ENCODE peak calls at places on chromosomes 13 and 19, in ten cellular contexts. One of them, this sample, is unnamed.

GRCh38 chr13:42947925-42948324 is 44.1 kb downstream of the EPSTI1 start:
- DNase-seq in activated CD4-positive, alpha-beta T cell treated with anti-CD3 and anti-CD28 coated beads, Interleukin-2, amount 10 ng/mL, durations not matched to agents 7 days and 5 days: no peak
- DNase-seq in CD8-positive, alpha-beta memory T cell: no peak
- DNase-seq in effector memory CD8-positive, alpha-beta T cell: no peak
- DNase-seq in T-helper 1 cell: no peak
- DNase-seq in fibroblast of pulmonary artery: no peak
- DNase-seq in AG09319: no peak
- DNase-seq in neuronal stem cell: no peak
- DNase-seq in GM12865: no peak
- DNase-seq in putamen: no peak
- DNase-seq in this sample: no peak

GRCh38 chr19:32309711-32310390 is 35.6 kb upstream of the ZNF507 start:
- DNase-seq in activated CD4-positive, alpha-beta T cell treated with anti-CD3 and anti-CD28 coated beads, Interleukin-2, amount 10 ng/mL, durations not matched to agents 7 days and 5 days: no peak
- DNase-seq in CD8-positive, alpha-beta memory T cell: no peak
- DNase-seq in effector memory CD8-positive, alpha-beta T cell: no peak
- DNase-seq in T-helper 1 cell: no peak
- DNase-seq in fibroblast of pulmonary artery: no peak
- DNase-seq in AG09319: no peak
- DNase-seq in neuronal stem cell: no peak
- DNase-seq in GM12865: no peak
- DNase-seq in putamen: no peak
- DNase-seq in this sample: no peak

GRCh38 chr13:99404005-99404755 is 97.0 kb upstream of the GPR183 start:
- DNase-seq in activated CD4-positive, alpha-beta T cell treated with anti-CD3 and anti-CD28 coated beads, Interleukin-2, amount 10 ng/mL, durations not matched to agents 7 days and 5 days: no peak
- DNase-seq in CD8-positive, alpha-beta memory T cell: no peak
- DNase-seq in effector memory CD8-positive, alpha-beta T cell: no peak
- DNase-seq in T-helper 1 cell: no peak
- DNase-seq in fibroblast of pulmonary artery: no peak
- DNase-seq in AG09319: no peak
- DNase-seq in neuronal stem cell: no peak
- DNase-seq in GM12865: no peak
- DNase-seq in putamen: no peak
- DNase-seq in this sample: no peak

GRCh38 chr13:27631156-27631555 is 9.5 kb downstream of the POLR1D start:
- DNase-seq in activated CD4-positive, alpha-beta T cell treated with anti-CD3 and anti-CD28 coated beads, Interleukin-2, amount 10 ng/mL, durations not matched to agents 7 days and 5 days: no peak
- DNase-seq in CD8-positive, alpha-beta memory T cell: no peak
- DNase-seq in effector memory CD8-positive, alpha-beta T cell: no peak
- DNase-seq in T-helper 1 cell: no peak
- DNase-seq in fibroblast of pulmonary artery: no peak
- DNase-seq in AG09319: no peak
- DNase-seq in neuronal stem cell: no peak
- DNase-seq in GM12865: no peak
- DNase-seq in putamen: no peak
- DNase-seq in this sample: no peak

GRCh38 chr19:38047048-38047435 is 140.0 kb downstream of the SIPA1L3 start:
- DNase-seq in activated CD4-positive, alpha-beta T cell treated with anti-CD3 and anti-CD28 coated beads, Interleukin-2, amount 10 ng/mL, durations not matched to agents 7 days and 5 days: no peak
- DNase-seq in CD8-positive, alpha-beta memory T cell: no peak
- DNase-seq in effector memory CD8-positive, alpha-beta T cell: no peak
- DNase-seq in T-helper 1 cell: no peak
- DNase-seq in fibroblast of pulmonary artery: peak; percentile 30
- DNase-seq in AG09319: no peak
- DNase-seq in neuronal stem cell: no peak
- DNase-seq in GM12865: peak; percentile 71
- DNase-seq in putamen: no peak
- DNase-seq in this sample: no peak

GRCh38 chr19:14901675-14902260 is 15.8 kb upstream of the OR7A17 start:
- DNase-seq in activated CD4-positive, alpha-beta T cell treated with anti-CD3 and anti-CD28 coated beads, Interleukin-2, amount 10 ng/mL, durations not matched to agents 7 days and 5 days: no peak
- DNase-seq in CD8-positive, alpha-beta memory T cell: no peak
- DNase-seq in effector memory CD8-positive, alpha-beta T cell: no peak
- DNase-seq in T-helper 1 cell: no peak
- DNase-seq in fibroblast of pulmonary artery: peak; percentile 0
- DNase-seq in AG09319: no peak
- DNase-seq in neuronal stem cell: no peak
- DNase-seq in GM12865: no peak
- DNase-seq in putamen: no peak
- DNase-seq in this sample: no peak

GRCh38 chr19:43797118-43797517 is 5.1 kb downstream of the LYPD5 start:
- DNase-seq in activated CD4-positive, alpha-beta T cell treated with anti-CD3 and anti-CD28 coated beads, Interleukin-2, amount 10 ng/mL, durations not matched to agents 7 days and 5 days: no peak
- DNase-seq in CD8-positive, alpha-beta memory T cell: no peak
- DNase-seq in effector memory CD8-positive, alpha-beta T cell: no peak
- DNase-seq in T-helper 1 cell: no peak
- DNase-seq in fibroblast of pulmonary artery: no peak
- DNase-seq in AG09319: no peak
- DNase-seq in neuronal stem cell: no peak
- DNase-seq in GM12865: no peak
- DNase-seq in putamen: no peak
- DNase-seq in this sample: no peak

GRCh38 chr13:33140161-33140560 is 123.9 kb downstream of the KL start:
- DNase-seq in activated CD4-positive, alpha-beta T cell treated with anti-CD3 and anti-CD28 coated beads, Interleukin-2, amount 10 ng/mL, durations not matched to agents 7 days and 5 days: no peak
- DNase-seq in CD8-positive, alpha-beta memory T cell: no peak
- DNase-seq in effector memory CD8-positive, alpha-beta T cell: no peak
- DNase-seq in T-helper 1 cell: no peak
- DNase-seq in fibroblast of pulmonary artery: no peak
- DNase-seq in AG09319: no peak
- DNase-seq in neuronal stem cell: no peak
- DNase-seq in GM12865: no peak
- DNase-seq in putamen: no peak
- DNase-seq in this sample: no peak

GRCh38 chr13:81409284-81409683 is 1068.4 kb upstream of the SPRY2 start:
- DNase-seq in activated CD4-positive, alpha-beta T cell treated with anti-CD3 and anti-CD28 coated beads, Interleukin-2, amount 10 ng/mL, durations not matched to agents 7 days and 5 days: no peak
- DNase-seq in CD8-positive, alpha-beta memory T cell: no peak
- DNase-seq in effector memory CD8-positive, alpha-beta T cell: no peak
- DNase-seq in T-helper 1 cell: no peak
- DNase-seq in fibroblast of pulmonary artery: no peak
- DNase-seq in AG09319: no peak
- DNase-seq in neuronal stem cell: no peak
- DNase-seq in GM12865: no peak
- DNase-seq in putamen: no peak
- DNase-seq in this sample: no peak

GRCh38 chr13:44487989-44488388 is 88.1 kb downstream of the TSC22D1 start:
- DNase-seq in activated CD4-positive, alpha-beta T cell treated with anti-CD3 and anti-CD28 coated beads, Interleukin-2, amount 10 ng/mL, durations not matched to agents 7 days and 5 days: no peak
- DNase-seq in CD8-positive, alpha-beta memory T cell: no peak
- DNase-seq in effector memory CD8-positive, alpha-beta T cell: no peak
- DNase-seq in T-helper 1 cell: no peak
- DNase-seq in fibroblast of pulmonary artery: no peak
- DNase-seq in AG09319: no peak
- DNase-seq in neuronal stem cell: no peak
- DNase-seq in GM12865: peak; percentile 18
- DNase-seq in putamen: no peak
- DNase-seq in this sample: no peak

GRCh38 chr13:99214691-99215090 is 14.0 kb downstream of the UBAC2 start:
- DNase-seq in activated CD4-positive, alpha-beta T cell treated with anti-CD3 and anti-CD28 coated beads, Interleukin-2, amount 10 ng/mL, durations not matched to agents 7 days and 5 days: no peak
- DNase-seq in CD8-positive, alpha-beta memory T cell: no peak
- DNase-seq in effector memory CD8-positive, alpha-beta T cell: no peak
- DNase-seq in T-helper 1 cell: no peak
- DNase-seq in fibroblast of pulmonary artery: no peak
- DNase-seq in AG09319: no peak
- DNase-seq in neuronal stem cell: no peak
- DNase-seq in GM12865: no peak
- DNase-seq in putamen: no peak
- DNase-seq in this sample: no peak

GRCh38 chr13:62418872-62419271 is 1003.2 kb upstream of the PCDH20 start:
- DNase-seq in activated CD4-positive, alpha-beta T cell treated with anti-CD3 and anti-CD28 coated beads, Interleukin-2, amount 10 ng/mL, durations not matched to agents 7 days and 5 days: no peak
- DNase-seq in CD8-positive, alpha-beta memory T cell: no peak
- DNase-seq in effector memory CD8-positive, alpha-beta T cell: no peak
- DNase-seq in T-helper 1 cell: no peak
- DNase-seq in fibroblast of pulmonary artery: peak; percentile 52
- DNase-seq in AG09319: no peak
- DNase-seq in neuronal stem cell: no peak
- DNase-seq in GM12865: no peak
- DNase-seq in putamen: no peak
- DNase-seq in this sample: no peak

GRCh38 chr13:76635232-76636021 is 250.8 kb downstream of the KCTD12 start:
- DNase-seq in activated CD4-positive, alpha-beta T cell treated with anti-CD3 and anti-CD28 coated beads, Interleukin-2, amount 10 ng/mL, durations not matched to agents 7 days and 5 days: no peak
- DNase-seq in CD8-positive, alpha-beta memory T cell: no peak
- DNase-seq in effector memory CD8-positive, alpha-beta T cell: no peak
- DNase-seq in T-helper 1 cell: no peak
- DNase-seq in fibroblast of pulmonary artery: no peak
- DNase-seq in AG09319: no peak
- DNase-seq in neuronal stem cell: no peak
- DNase-seq in GM12865: peak; percentile 45
- DNase-seq in putamen: no peak
- DNase-seq in this sample: no peak

GRCh38 chr13:83048419-83048818 is 833.9 kb downstream of the SLITRK1 start:
- DNase-seq in activated CD4-positive, alpha-beta T cell treated with anti-CD3 and anti-CD28 coated beads, Interleukin-2, amount 10 ng/mL, durations not matched to agents 7 days and 5 days: no peak
- DNase-seq in CD8-positive, alpha-beta memory T cell: no peak
- DNase-seq in effector memory CD8-positive, alpha-beta T cell: no peak
- DNase-seq in T-helper 1 cell: no peak
- DNase-seq in fibroblast of pulmonary artery: peak; percentile 49
- DNase-seq in AG09319: peak; percentile 23
- DNase-seq in neuronal stem cell: no peak
- DNase-seq in GM12865: no peak
- DNase-seq in putamen: no peak
- DNase-seq in this sample: no peak

GRCh38 chr13:44810067-44810840 is 179.0 kb downstream of the NUFIP1 start:
- DNase-seq in activated CD4-positive, alpha-beta T cell treated with anti-CD3 and anti-CD28 coated beads, Interleukin-2, amount 10 ng/mL, durations not matched to agents 7 days and 5 days: no peak
- DNase-seq in CD8-positive, alpha-beta memory T cell: no peak
- DNase-seq in effector memory CD8-positive, alpha-beta T cell: no peak
- DNase-seq in T-helper 1 cell: no peak
- DNase-seq in fibroblast of pulmonary artery: peak; percentile 48
- DNase-seq in AG09319: no peak
- DNase-seq in neuronal stem cell: no peak
- DNase-seq in GM12865: peak; percentile 11
- DNase-seq in putamen: no peak
- DNase-seq in this sample: no peak

GRCh38 chr19:37362733-37363132 is 8.2 kb upstream of the ZNF527 start:
- DNase-seq in activated CD4-positive, alpha-beta T cell treated with anti-CD3 and anti-CD28 coated beads, Interleukin-2, amount 10 ng/mL, durations not matched to agents 7 days and 5 days: no peak
- DNase-seq in CD8-positive, alpha-beta memory T cell: no peak
- DNase-seq in effector memory CD8-positive, alpha-beta T cell: no peak
- DNase-seq in T-helper 1 cell: no peak
- DNase-seq in fibroblast of pulmonary artery: peak; percentile 10
- DNase-seq in AG09319: no peak
- DNase-seq in neuronal stem cell: no peak
- DNase-seq in GM12865: no peak
- DNase-seq in putamen: no peak
- DNase-seq in this sample: no peak

GRCh38 chr19:38250821-38251563 is 5.2 kb downstream of the PPP1R14A start:
- DNase-seq in activated CD4-positive, alpha-beta T cell treated with anti-CD3 and anti-CD28 coated beads, Interleukin-2, amount 10 ng/mL, durations not matched to agents 7 days and 5 days: no peak
- DNase-seq in CD8-positive, alpha-beta memory T cell: no peak
- DNase-seq in effector memory CD8-positive, alpha-beta T cell: no peak
- DNase-seq in T-helper 1 cell: no peak
- DNase-seq in fibroblast of pulmonary artery: peak; percentile 75
- DNase-seq in AG09319: no peak
- DNase-seq in neuronal stem cell: no peak
- DNase-seq in GM12865: no peak
- DNase-seq in putamen: peak; percentile 89
- DNase-seq in this sample: no peak

GRCh38 chr13:34026308-34026707 is 208.4 kb downstream of the RFC3 start:
- DNase-seq in activated CD4-positive, alpha-beta T cell treated with anti-CD3 and anti-CD28 coated beads, Interleukin-2, amount 10 ng/mL, durations not matched to agents 7 days and 5 days: no peak
- DNase-seq in CD8-positive, alpha-beta memory T cell: no peak
- DNase-seq in effector memory CD8-positive, alpha-beta T cell: no peak
- DNase-seq in T-helper 1 cell: no peak
- DNase-seq in fibroblast of pulmonary artery: no peak
- DNase-seq in AG09319: no peak
- DNase-seq in neuronal stem cell: no peak
- DNase-seq in GM12865: no peak
- DNase-seq in putamen: no peak
- DNase-seq in this sample: no peak

GRCh38 chr19:58556633-58557252 is 1.7 kb downstream of the UBE2M start:
- DNase-seq in activated CD4-positive, alpha-beta T cell treated with anti-CD3 and anti-CD28 coated beads, Interleukin-2, amount 10 ng/mL, durations not matched to agents 7 days and 5 days: no peak
- DNase-seq in CD8-positive, alpha-beta memory T cell: no peak
- DNase-seq in effector memory CD8-positive, alpha-beta T cell: no peak
- DNase-seq in T-helper 1 cell: no peak
- DNase-seq in fibroblast of pulmonary artery: no peak
- DNase-seq in AG09319: no peak
- DNase-seq in neuronal stem cell: no peak
- DNase-seq in GM12865: no peak
- DNase-seq in putamen: no peak
- DNase-seq in this sample: no peak

GRCh38 chr19:2623743-2624142 is 78.8 kb downstream of the GNG7 start:
- DNase-seq in activated CD4-positive, alpha-beta T cell treated with anti-CD3 and anti-CD28 coated beads, Interleukin-2, amount 10 ng/mL, durations not matched to agents 7 days and 5 days: no peak
- DNase-seq in CD8-positive, alpha-beta memory T cell: no peak
- DNase-seq in effector memory CD8-positive, alpha-beta T cell: no peak
- DNase-seq in T-helper 1 cell: no peak
- DNase-seq in fibroblast of pulmonary artery: no peak
- DNase-seq in AG09319: no peak
- DNase-seq in neuronal stem cell: no peak
- DNase-seq in GM12865: peak; percentile 55
- DNase-seq in putamen: no peak
- DNase-seq in this sample: no peak

GRCh38 chr13:76389321-76389720 is 496.9 kb downstream of the KCTD12 start:
- DNase-seq in activated CD4-positive, alpha-beta T cell treated with anti-CD3 and anti-CD28 coated beads, Interleukin-2, amount 10 ng/mL, durations not matched to agents 7 days and 5 days: no peak
- DNase-seq in CD8-positive, alpha-beta memory T cell: no peak
- DNase-seq in effector memory CD8-positive, alpha-beta T cell: no peak
- DNase-seq in T-helper 1 cell: no peak
- DNase-seq in fibroblast of pulmonary artery: no peak
- DNase-seq in AG09319: no peak
- DNase-seq in neuronal stem cell: no peak
- DNase-seq in GM12865: no peak
- DNase-seq in putamen: no peak
- DNase-seq in this sample: no peak

GRCh38 chr19:41876847-41877489 is at the start of gene CD79A:
- DNase-seq in activated CD4-positive, alpha-beta T cell treated with anti-CD3 and anti-CD28 coated beads, Interleukin-2, amount 10 ng/mL, durations not matched to agents 7 days and 5 days: no peak
- DNase-seq in CD8-positive, alpha-beta memory T cell: peak; percentile 49
- DNase-seq in effector memory CD8-positive, alpha-beta T cell: no peak
- DNase-seq in T-helper 1 cell: no peak
- DNase-seq in fibroblast of pulmonary artery: no peak
- DNase-seq in AG09319: no peak
- DNase-seq in neuronal stem cell: no peak
- DNase-seq in GM12865: peak; percentile 96
- DNase-seq in putamen: no peak
- DNase-seq in this sample: no peak

GRCh38 chr19:11737964-11738745 is 591 bp downstream of the ZNF823 start:
- DNase-seq in activated CD4-positive, alpha-beta T cell treated with anti-CD3 and anti-CD28 coated beads, Interleukin-2, amount 10 ng/mL, durations not matched to agents 7 days and 5 days: peak; percentile 29
- DNase-seq in CD8-positive, alpha-beta memory T cell: no peak
- DNase-seq in effector memory CD8-positive, alpha-beta T cell: peak; percentile 4
- DNase-seq in T-helper 1 cell: peak; percentile 15
- DNase-seq in fibroblast of pulmonary artery: peak; percentile 22
- DNase-seq in AG09319: no peak
- DNase-seq in neuronal stem cell: no peak
- DNase-seq in GM12865: peak; percentile 70
- DNase-seq in putamen: no peak
- DNase-seq in this sample: peak; percentile 54

This sample was measured in activated CD4-positive, alpha-beta memory T cell treated with anti-CD3 and anti-CD28 coated beads, Interleukin-2, amount 10 ng/mL, durations not matched to agents 7 days and 5 days.